ENCODE peak calls at places on chromosome 11, in nine cellular contexts. One of them, this sample, is unnamed.

GRCh38 chr11:78870655-78871054 is 296.0 kb upstream of the NARS2 start:
- DNase-seq in K562: no peak
- DNase-seq in transverse colon: no peak
- DNase-seq in tibial nerve: no peak
- DNase-seq in A549: no peak
- DNase-seq in stomach: no peak
- DNase-seq in SK-N-SH: no peak
- DNase-seq in ovary: no peak
- DNase-seq in sigmoid colon: no peak
- DNase-seq in this sample: no peak

GRCh38 chr11:79102821-79103220 is 338.0 kb downstream of the TENM4 start:
- DNase-seq in K562: no peak
- DNase-seq in ovary: no peak
- DNase-seq in SK-N-SH: no peak
- DNase-seq in tibial nerve: no peak
- DNase-seq in transverse colon: no peak
- DNase-seq in sigmoid colon: no peak
- DNase-seq in stomach: no peak
- DNase-seq in A549: no peak
- DNase-seq in this sample: no peak

GRCh38 chr11:67664696-67665536 is 9.5 kb downstream of the ALDH3B2 start:
- DNase-seq in stomach: no peak
- DNase-seq in tibial nerve: no peak
- DNase-seq in A549: no peak
- DNase-seq in transverse colon: no peak
- DNase-seq in K562: peak; percentile 12
- DNase-seq in sigmoid colon: no peak
- DNase-seq in SK-N-SH: no peak
- DNase-seq in ovary: no peak
- DNase-seq in this sample: peak; percentile 32

GRCh38 chr11:69397732-69398131 is 83.7 kb upstream of the LINC01488 start:
- DNase-seq in A549: no peak
- DNase-seq in SK-N-SH: no peak
- DNase-seq in transverse colon: no peak
- DNase-seq in sigmoid colon: no peak
- DNase-seq in tibial nerve: no peak
- DNase-seq in K562: no peak
- DNase-seq in stomach: no peak
- DNase-seq in ovary: no peak
- DNase-seq in this sample: peak; percentile 35

GRCh38 chr11:2212411-2213251 is 41.0 kb upstream of the TH start:
- DNase-seq in stomach: peak; percentile 55
- DNase-seq in K562: no peak
- DNase-seq in tibial nerve: no peak
- DNase-seq in A549: no peak
- DNase-seq in ovary: peak; percentile 6
- DNase-seq in transverse colon: no peak
- DNase-seq in SK-N-SH: peak; percentile 65
- DNase-seq in sigmoid colon: peak; percentile 41
- DNase-seq in this sample: peak; percentile 54

GRCh38 chr11:96990934-96991333 is 601.1 kb downstream of the JRKL start:
- DNase-seq in ovary: no peak
- DNase-seq in transverse colon: peak; percentile 8
- DNase-seq in K562: no peak
- DNase-seq in sigmoid colon: no peak
- DNase-seq in stomach: no peak
- DNase-seq in tibial nerve: no peak
- DNase-seq in SK-N-SH: no peak
- DNase-seq in A549: no peak
- DNase-seq in this sample: no peak

GRCh38 chr11:61616443-61616842 is 35.6 kb upstream of the SYT7 start:
- DNase-seq in ovary: no peak
- DNase-seq in K562: no peak
- DNase-seq in sigmoid colon: no peak
- DNase-seq in tibial nerve: no peak
- DNase-seq in A549: no peak
- DNase-seq in SK-N-SH: no peak
- DNase-seq in transverse colon: no peak
- DNase-seq in stomach: no peak
- DNase-seq in this sample: no peak

GRCh38 chr11:99818991-99819390 is 798.2 kb downstream of the CNTN5 start:
- DNase-seq in K562: no peak
- DNase-seq in sigmoid colon: no peak
- DNase-seq in tibial nerve: no peak
- DNase-seq in transverse colon: no peak
- DNase-seq in SK-N-SH: no peak
- DNase-seq in stomach: no peak
- DNase-seq in A549: no peak
- DNase-seq in ovary: no peak
- DNase-seq in this sample: no peak

GRCh38 chr11:32466279-32466915 is 31.1 kb upstream of the WT1 start:
- DNase-seq in sigmoid colon: no peak
- DNase-seq in A549: no peak
- DNase-seq in tibial nerve: no peak
- DNase-seq in SK-N-SH: no peak
- DNase-seq in stomach: peak; percentile 1
- DNase-seq in transverse colon: no peak
- DNase-seq in ovary: no peak
- DNase-seq in K562: no peak
- DNase-seq in this sample: no peak

GRCh38 chr11:34650528-34650927 is 29.6 kb downstream of the EHF start:
- DNase-seq in A549: no peak
- DNase-seq in sigmoid colon: no peak
- DNase-seq in transverse colon: no peak
- DNase-seq in ovary: no peak
- DNase-seq in SK-N-SH: no peak
- DNase-seq in tibial nerve: no peak
- DNase-seq in K562: no peak
- DNase-seq in stomach: no peak
- DNase-seq in this sample: no peak

GRCh38 chr11:78420255-78420764 is 2.7 kb upstream of the GAB2 start:
- DNase-seq in stomach: peak; percentile 59
- DNase-seq in A549: peak; percentile 64
- DNase-seq in K562: no peak
- DNase-seq in sigmoid colon: peak; percentile 86
- DNase-seq in transverse colon: peak; percentile 72
- DNase-seq in tibial nerve: peak; percentile 92
- DNase-seq in ovary: peak; percentile 86
- DNase-seq in SK-N-SH: peak; percentile 70
- DNase-seq in this sample: peak; percentile 89

DNA sequence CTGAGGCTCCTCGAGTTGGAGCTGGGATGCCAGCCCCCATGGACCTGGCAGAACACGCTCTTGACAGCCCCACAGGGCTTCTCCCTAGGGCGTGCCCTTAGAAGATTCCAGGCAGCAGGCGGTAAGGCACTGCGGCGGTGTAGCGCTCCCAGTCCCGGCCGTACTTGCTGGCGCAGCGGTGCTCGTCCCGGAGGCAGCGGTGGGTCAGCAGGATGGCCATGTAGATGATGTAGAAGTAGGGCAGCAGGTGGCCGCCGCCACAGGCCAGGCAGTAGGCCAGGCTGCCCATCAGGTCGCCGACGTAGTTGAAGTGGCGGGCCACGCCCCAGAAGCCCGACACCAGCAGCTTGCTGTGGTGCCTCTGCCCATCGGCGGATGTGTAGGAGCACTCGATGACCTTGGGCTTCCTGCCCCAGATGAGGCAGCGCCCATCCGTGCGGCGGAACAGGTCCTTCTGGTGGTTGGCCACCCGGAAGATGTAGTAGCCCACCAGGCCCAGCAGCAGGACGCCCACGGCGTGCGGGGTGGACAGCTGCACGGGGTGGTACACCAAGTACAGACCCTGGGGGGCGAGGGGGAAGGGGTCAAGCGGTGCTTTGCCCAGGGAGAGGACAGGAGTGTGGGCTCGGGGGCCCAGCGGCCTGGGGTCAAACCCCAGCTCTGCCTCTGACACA is 12.8 kb downstream of the DHCR7 start:
- DNase-seq in K562: no peak
- DNase-seq in stomach: no peak
- DNase-seq in transverse colon: no peak
- DNase-seq in sigmoid colon: no peak
- DNase-seq in ovary: no peak
- DNase-seq in SK-N-SH: no peak
- DNase-seq in A549: no peak
- DNase-seq in tibial nerve: no peak
- DNase-seq in this sample: peak; percentile 67
- TF ChIP-seq EP300 in K562: no peak
- TF ChIP-seq EP300 in stomach: no peak
- TF ChIP-seq EP300 in transverse colon: no peak
- TF ChIP-seq EP300 in sigmoid colon: no peak
- TF ChIP-seq EP300 in ovary: no peak
- TF ChIP-seq EP300 in SK-N-SH: no peak
- TF ChIP-seq EP300 in A549: no peak
- TF ChIP-seq EP300 in tibial nerve: no peak
- TF ChIP-seq EP300 in this sample: no peak

DNA sequence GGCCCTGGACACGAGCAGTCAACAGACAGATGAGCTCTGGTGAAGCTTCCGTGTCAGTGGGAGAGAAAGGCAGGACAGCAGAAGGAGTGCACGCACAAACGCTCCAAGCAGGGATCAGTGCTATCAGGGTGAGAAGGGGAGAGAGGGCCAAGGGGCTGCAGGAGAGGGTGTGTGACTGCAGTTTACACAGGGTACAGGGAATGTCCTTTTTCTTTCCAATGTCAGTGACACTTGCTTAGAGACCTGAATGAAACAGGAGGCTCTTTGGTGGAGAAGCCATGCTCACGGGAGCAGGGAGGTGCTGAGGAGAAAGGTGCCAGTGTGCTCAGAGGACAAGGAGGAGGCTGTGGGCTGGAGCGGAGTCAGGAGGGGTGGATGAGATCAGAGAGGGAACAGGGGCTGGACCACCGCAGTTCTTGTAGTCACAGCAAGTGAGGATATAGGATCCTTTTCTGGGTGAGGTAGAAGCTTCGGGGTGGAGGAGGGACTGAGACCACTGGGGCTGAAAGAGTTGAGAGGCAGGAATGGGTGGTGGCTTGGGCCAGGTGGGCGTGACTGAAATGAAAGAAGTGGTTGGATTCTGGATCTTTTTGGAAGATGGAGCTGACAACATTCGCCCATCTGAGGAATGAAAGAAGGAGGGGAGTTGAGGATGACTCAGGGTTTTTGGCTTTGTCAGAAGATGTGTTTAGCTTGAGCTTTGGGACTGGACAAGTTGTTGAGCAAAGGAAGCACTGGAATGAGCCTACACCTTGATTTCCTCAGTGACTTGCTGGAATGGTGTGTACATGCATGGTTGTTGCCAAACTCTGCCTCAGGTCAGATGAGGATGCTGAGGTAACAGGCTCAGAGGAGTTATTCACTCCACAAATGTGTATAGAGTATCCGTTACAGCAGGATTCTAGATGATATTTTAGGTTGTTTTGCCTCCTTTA is 87.9 kb downstream of the ADAMTS15 start:
- DNase-seq in stomach: no peak
- DNase-seq in transverse colon: no peak
- DNase-seq in ovary: no peak
- DNase-seq in A549: no peak
- DNase-seq in SK-N-SH: no peak
- DNase-seq in K562: no peak
- DNase-seq in sigmoid colon: no peak
- DNase-seq in tibial nerve: no peak
- DNase-seq in this sample: no peak
- H3K27ac ChIP-seq in stomach: no peak overlapping the region
- H3K27ac ChIP-seq in transverse colon: no peak overlapping the region
- H3K27ac ChIP-seq in ovary: no peak overlapping the region
- H3K27ac ChIP-seq in A549: no peak overlapping the region
- H3K27ac ChIP-seq in SK-N-SH: no peak overlapping the region
- H3K27ac ChIP-seq in K562: no peak overlapping the region
- H3K27ac ChIP-seq in sigmoid colon: peak overlapping the region; percentile 3
- H3K27ac ChIP-seq in tibial nerve: peak overlapping the region; percentile 15
- H3K27ac ChIP-seq in this sample: no peak overlapping the region

DNA sequence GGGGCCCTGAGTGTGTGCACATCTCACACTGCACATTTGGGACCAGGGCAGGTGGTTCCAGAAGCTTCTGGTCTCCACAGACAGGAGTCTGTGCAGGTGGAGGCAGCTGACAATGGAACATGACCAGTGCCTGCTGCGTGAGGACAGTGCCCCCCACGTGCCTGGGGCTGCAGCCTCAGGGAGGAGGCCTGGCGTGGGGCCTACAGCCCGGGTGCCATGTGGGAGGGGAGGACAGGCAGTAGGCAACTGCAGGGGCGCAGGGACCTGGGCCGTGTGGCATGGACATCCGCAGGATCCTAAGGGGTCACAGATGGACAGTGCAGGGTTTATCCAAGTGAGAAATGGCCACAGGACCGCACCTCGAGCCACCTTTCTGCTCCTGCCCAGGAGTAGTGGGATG is 28.8 kb downstream of the TSPAN4 start:
- DNase-seq in K562: no peak
- DNase-seq in tibial nerve: no peak
- DNase-seq in A549: no peak
- DNase-seq in sigmoid colon: no peak
- DNase-seq in ovary: no peak
- DNase-seq in transverse colon: no peak
- DNase-seq in SK-N-SH: no peak
- DNase-seq in stomach: no peak
- DNase-seq in this sample: no peak
- TF ChIP-seq EP300 in K562: no peak
- TF ChIP-seq EP300 in tibial nerve: no peak
- TF ChIP-seq EP300 in A549: no peak
- TF ChIP-seq EP300 in sigmoid colon: no peak
- TF ChIP-seq EP300 in ovary: no peak
- TF ChIP-seq EP300 in transverse colon: no peak
- TF ChIP-seq EP300 in SK-N-SH: no peak
- TF ChIP-seq EP300 in stomach: no peak
- TF ChIP-seq EP300 in this sample: no peak

GRCh38 chr11:65130631-65131416 is 3.5 kb downstream of the SYVN1 start:
- DNase-seq in stomach: no peak
- DNase-seq in K562: no peak
- DNase-seq in tibial nerve: no peak
- DNase-seq in SK-N-SH: no peak
- DNase-seq in A549: no peak
- DNase-seq in transverse colon: no peak
- DNase-seq in sigmoid colon: no peak
- DNase-seq in ovary: peak; percentile 16
- DNase-seq in this sample: peak; percentile 60

GRCh38 chr11:65131895-65132237 is 2.5 kb downstream of the SYVN1 start:
- DNase-seq in sigmoid colon: no peak
- DNase-seq in transverse colon: no peak
- DNase-seq in ovary: peak; percentile 15
- DNase-seq in SK-N-SH: no peak
- DNase-seq in A549: no peak
- DNase-seq in stomach: no peak
- DNase-seq in K562: no peak
- DNase-seq in tibial nerve: no peak
- DNase-seq in this sample: peak; percentile 60

GRCh38 chr11:65132238-65132987 is 1.9 kb downstream of the SYVN1 start:
- DNase-seq in sigmoid colon: peak; percentile 61
- DNase-seq in A549: no peak
- DNase-seq in tibial nerve: no peak
- DNase-seq in transverse colon: no peak
- DNase-seq in stomach: no peak
- DNase-seq in ovary: peak; percentile 16
- DNase-seq in SK-N-SH: no peak
- DNase-seq in K562: no peak
- DNase-seq in this sample: peak; percentile 65

GRCh38 chr11:65129649-65130441 is 4.5 kb downstream of the SYVN1 start:
- DNase-seq in transverse colon: no peak
- DNase-seq in ovary: no peak
- DNase-seq in SK-N-SH: no peak
- DNase-seq in K562: no peak
- DNase-seq in stomach: no peak
- DNase-seq in tibial nerve: no peak
- DNase-seq in A549: no peak
- DNase-seq in sigmoid colon: peak; percentile 64
- DNase-seq in this sample: peak; percentile 72

GRCh38 chr11:65131417-65131776 is 2.9 kb downstream of the SYVN1 start:
- DNase-seq in stomach: no peak
- DNase-seq in ovary: no peak
- DNase-seq in K562: no peak
- DNase-seq in transverse colon: no peak
- DNase-seq in SK-N-SH: no peak
- DNase-seq in tibial nerve: no peak
- DNase-seq in sigmoid colon: no peak
- DNase-seq in A549: no peak
- DNase-seq in this sample: no peak
- H3K27ac ChIP-seq in stomach: no peak overlapping the region
- H3K27ac ChIP-seq in ovary: no peak overlapping the region
- H3K27ac ChIP-seq in K562: no peak overlapping the region
- H3K27ac ChIP-seq in transverse colon: no peak overlapping the region
- H3K27ac ChIP-seq in SK-N-SH: no peak overlapping the region
- H3K27ac ChIP-seq in tibial nerve: no peak overlapping the region
- H3K27ac ChIP-seq in sigmoid colon: no peak overlapping the region
- H3K27ac ChIP-seq in A549: no peak overlapping the region
- H3K27ac ChIP-seq in this sample: no peak overlapping the region

This sample was measured in suprapubic skin.